ENCODE peak calls at places on chromosomes 5 and 9, in ten cellular contexts. B is cardiac muscle cell, Q is A549, K is H9, U is right atrium auricular region, D is SJSA1, A is SK-N-SH, C is uterus, N is psoas muscle, O is pancreas. L is an unnamed sample. For H3K9me3, the result is how much of the 10 kb centered on the place peaks cover.

GRCh38 chr5:62127098-62127736 is 178.8 kb upstream of the KIF2A start:
- DNase-seq in B (no peak), Q (no peak), K (no peak), U (no peak), D (no peak), A (no peak), C (no peak), N (no peak), O (no peak), L (no peak)

GRCh38 chr5:77016962-77017361 is 13.2 kb upstream of the AGGF1 start:
- DNase-seq in B (no peak), Q (no peak), K (no peak), U (no peak), D (no peak), A (no peak), C (no peak), N (no peak), O (no peak), L (no peak)

GRCh38 chr9:108933641-108934322 is at the start of gene ELP1:
- DNase-seq in B (peak), Q (peak), K (peak), U (peak), D (peak), A (peak), C (peak), N (peak), O (peak), L (peak)

GRCh38 chr5:16776611-16777251 is 159.4 kb downstream of the MYO10 start:
- DNase-seq in B (no peak), Q (no peak), K (peak), U (no peak), D (no peak), A (no peak), C (no peak), N (peak), O (no peak), L (no peak)

GRCh38 chr5:11048760-11049159 is 287.7 kb upstream of the DAP start:
- DNase-seq in B (no peak), Q (no peak), K (no peak), U (no peak), D (no peak), A (no peak), C (no peak), N (no peak), O (no peak), L (no peak)

GRCh38 chr9:99878651-99879050 is 27.8 kb upstream of the STX17 start:
- DNase-seq in B (no peak), Q (no peak), K (no peak), U (no peak), D (no peak), A (no peak), C (no peak), N (no peak), O (no peak), L (no peak)

GRCh38 chr9:104856413-104856941 is 71.5 kb downstream of the ABCA1 start:
- DNase-seq in B (peak), Q (no peak), K (no peak), U (no peak), D (no peak), A (no peak), C (no peak), N (no peak), O (no peak), L (no peak)

GRCh38 chr9:104863180-104863883 is 64.6 kb downstream of the ABCA1 start:
- DNase-seq in B (peak), Q (peak), K (peak), U (no peak), D (peak), A (peak), C (peak), N (no peak), O (no peak), L (no peak)

GRCh38 chr5:475704-476101 is 32.7 kb downstream of the EXOC3 start:
- DNase-seq in B (no peak), Q (no peak), K (no peak), U (no peak), D (no peak), A (no peak), C (no peak), N (peak), O (no peak), L (peak)

GRCh38 chr5:112552791-112553190 is 133.7 kb upstream of the EPB41L4A start:
- DNase-seq in B (no peak), Q (no peak), K (no peak), U (no peak), D (no peak), A (no peak), C (no peak), N (no peak), O (no peak), L (no peak)

GRCh38 chr5:86716121-86716520 is 98.4 kb downstream of the COX7C start:
- DNase-seq in B (no peak), Q (no peak), K (no peak), U (no peak), D (no peak), A (no peak), C (no peak), N (no peak), O (no peak), L (no peak)

GRCh38 chr5:171386006-171386671 is 1.5 kb upstream of the NPM1 start:
- DNase-seq in B (no peak), Q (no peak), K (no peak), U (no peak), D (no peak), A (no peak), C (no peak), N (no peak), O (no peak), L (peak)

GRCh38 chr5:31232273-31232888 is 38.9 kb downstream of the CDH6 start:
- DNase-seq in B (peak), Q (peak), K (peak), U (no peak), D (no peak), A (peak), C (no peak), N (no peak), O (no peak), L (no peak)

GRCh38 chr5:124949862-124950261 is 203.4 kb upstream of the ZNF608 start:
- DNase-seq in B (no peak), Q (no peak), K (no peak), U (no peak), D (no peak), A (no peak), C (peak), N (no peak), O (no peak), L (no peak)

GRCh38 chr9:74322661-74323314 is 174.3 kb upstream of the RORB start:
- DNase-seq in B (no peak), Q (no peak), K (no peak), U (no peak), D (no peak), A (no peak), C (no peak), N (no peak), O (no peak), L (no peak)

GRCh38 chr5:59540366-59540765 is 353.2 kb downstream of the PDE4D start:
- DNase-seq in B (no peak), Q (no peak), K (no peak), U (no peak), D (no peak), A (no peak), C (no peak), N (no peak), O (no peak), L (no peak)

GRCh38 chr9:120531683-120532300 is 48.2 kb downstream of the CDK5RAP2 start:
- DNase-seq in B (peak), Q (peak), K (peak), U (no peak), D (no peak), A (peak), C (no peak), N (no peak), O (no peak), L (no peak)

GRCh38 chr5:74080157-74080556 is 454.2 kb downstream of the ARHGEF28 start:
- DNase-seq in B (no peak), Q (no peak), K (no peak), U (no peak), D (no peak), A (no peak), C (no peak), N (no peak), O (no peak), L (no peak)

GRCh38 chr5:127867006-127867788 is 164.0 kb downstream of the CCDC192 start:
- DNase-seq in B (no peak), Q (no peak), K (no peak), U (no peak), D (no peak), A (no peak), C (no peak), N (no peak), O (no peak), L (no peak)

GRCh38 chr5:90967443-90967842 is 408.8 kb downstream of the ADGRV1 start:
- DNase-seq in B (peak), Q (no peak), K (no peak), U (no peak), D (no peak), A (peak), C (no peak), N (no peak), O (no peak), L (no peak)

DNA sequence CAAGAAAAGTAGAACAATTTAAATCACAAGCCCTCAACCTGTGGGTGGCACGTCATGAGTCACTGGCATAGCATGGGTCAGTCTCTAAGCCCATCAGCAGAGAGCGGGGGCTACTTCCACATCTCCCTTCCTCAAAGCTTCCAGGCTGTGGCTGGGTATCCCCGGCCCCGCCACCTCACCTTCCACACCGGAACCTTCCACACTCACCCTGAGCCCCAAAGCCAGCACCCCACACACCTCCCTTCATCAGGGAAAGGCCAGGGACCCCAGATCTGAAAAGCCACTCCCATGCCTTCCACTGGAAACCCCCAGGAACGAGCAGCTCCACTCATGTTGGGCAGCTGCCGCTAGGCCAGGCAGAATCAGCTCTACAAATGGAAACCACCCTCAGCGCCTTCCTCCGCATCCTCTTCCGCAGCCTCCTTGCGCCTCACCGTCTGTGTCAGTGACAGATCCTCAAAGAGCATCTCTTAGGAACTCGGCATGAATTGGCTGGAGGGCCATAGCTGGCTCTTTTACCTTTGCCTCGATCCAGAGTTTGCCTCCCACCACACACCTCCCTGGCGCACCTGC is 156.6 kb downstream of the ERCC6L2 start:
- DNase-seq in B (no peak), Q (no peak), K (no peak), U (no peak), D (no peak), A (no peak), C (no peak), N (no peak), O (no peak), L (no peak)
- H3K9me3 ChIP-seq in B (under half), Q (under half), K (under half), U (under half), D (under half), A (under half), C (under half), N (under half), O (under half), L (under half)

GRCh38 chr5:39178171-39178570 is 41.2 kb downstream of the FYB1 start:
- DNase-seq in B (peak), Q (no peak), K (no peak), U (no peak), D (no peak), A (no peak), C (no peak), N (no peak), O (no peak), L (no peak)
- H3K27ac ChIP-seq in B (no peak), Q (no peak), K (no peak), U (no peak), D (no peak), A (no peak), C (no peak), N (no peak), O (no peak), L (no peak)

GRCh38 chr5:65475336-65475735 is 6.4 kb downstream of the ADAMTS6 start:
- DNase-seq in B (no peak), Q (no peak), K (no peak), U (no peak), D (no peak), A (no peak), C (no peak), N (no peak), O (no peak), L (no peak)
- H3K9me3 ChIP-seq in B (under half), Q (under half), K (under half), U (under half), D (under half), A (under half), C (under half), N (under half), O (under half), L (under half)

DNA sequence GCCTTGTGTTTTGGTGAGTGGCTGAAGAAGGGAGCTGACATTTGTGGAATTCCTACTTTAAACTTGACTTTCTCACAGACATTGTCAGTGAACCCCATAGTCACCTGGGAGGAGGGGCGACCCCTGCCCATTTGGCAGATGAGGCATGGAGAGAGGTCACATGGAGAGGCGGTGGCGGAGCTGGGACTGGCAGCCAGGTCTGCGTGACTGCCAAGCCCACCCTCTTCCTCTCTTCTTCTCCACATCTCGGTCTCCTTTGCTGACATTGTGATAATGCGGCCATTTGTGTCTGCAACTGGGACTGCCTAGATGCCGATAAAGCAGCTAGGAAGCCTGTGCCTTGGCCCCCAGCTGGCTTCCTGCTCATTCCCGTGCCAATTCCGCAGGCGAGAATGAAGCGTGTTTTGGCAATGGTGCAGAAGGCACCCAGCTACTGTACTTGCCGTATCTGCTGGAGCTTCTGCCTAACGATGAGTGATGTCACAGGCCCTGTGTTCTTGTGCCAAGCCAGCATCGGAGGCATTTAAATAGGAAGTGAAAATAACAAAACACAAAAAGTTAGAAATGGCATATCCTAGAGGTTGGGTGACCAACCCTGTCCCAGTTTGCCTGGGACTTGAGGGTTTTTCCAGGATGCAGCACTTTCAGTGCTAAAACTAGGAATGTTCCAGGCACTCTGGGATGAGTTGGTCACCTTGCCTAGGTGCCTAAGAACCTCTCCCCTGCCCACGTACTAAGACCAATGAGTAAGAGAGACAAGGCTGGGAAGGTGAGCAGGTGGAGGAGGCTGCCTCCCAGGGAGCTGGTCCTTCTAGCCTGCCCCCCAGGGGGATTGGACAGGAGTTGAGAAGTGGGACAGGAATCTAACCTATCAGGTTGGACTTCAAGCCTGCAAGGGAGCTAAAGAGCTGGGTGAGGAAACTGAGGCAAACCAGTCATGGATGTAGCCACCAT is 23.6 kb downstream of the OLFML2A start:
- DNase-seq in B (peak), Q (no peak), K (no peak), U (no peak), D (no peak), A (no peak), C (peak), N (no peak), O (peak), L (peak)
- H3K27ac ChIP-seq in B (no peak), Q (no peak), K (no peak), U (no peak), D (no peak), A (no peak), C (peak), N (no peak), O (peak), L (no peak)

GRCh38 chr5:56769875-56770604 is 45.3 kb upstream of the MAP3K1 start:
- DNase-seq in B (no peak), Q (no peak), K (no peak), U (no peak), D (no peak), A (no peak), C (no peak), N (no peak), O (no peak), L (no peak)
- H3K9me3 ChIP-seq in B (under half), Q (under half), K (under half), U (under half), D (under half), A (under half), C (under half), N (under half), O (under half), L (under half)

DNA sequence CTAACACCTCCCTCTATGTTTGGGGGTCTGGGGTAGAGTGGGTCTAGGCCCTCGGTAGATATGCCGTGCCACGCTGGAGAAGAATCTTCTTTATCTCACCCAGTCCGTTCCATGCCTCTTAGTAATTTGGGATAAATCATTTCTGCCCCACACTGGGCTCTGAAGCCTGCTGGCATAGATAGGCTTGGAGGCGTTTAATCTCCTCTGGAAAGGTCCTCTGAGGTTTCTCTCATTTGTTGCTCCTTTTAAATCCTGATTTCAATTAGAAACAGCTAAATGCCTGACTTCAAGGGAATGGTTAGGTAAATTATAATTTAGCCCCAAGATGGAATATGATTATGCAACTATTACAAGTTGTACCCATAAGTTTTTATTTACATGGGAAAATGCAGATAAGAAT is 57.8 kb upstream of the AKNA start:
- DNase-seq in B (peak), Q (no peak), K (no peak), U (no peak), D (no peak), A (no peak), C (no peak), N (no peak), O (no peak), L (no peak)
- H3K27ac ChIP-seq in B (no peak), Q (no peak), K (no peak), U (no peak), D (peak), A (peak), C (peak), N (no peak), O (no peak), L (no peak)